ENCODE peak calls at places on chromosomes 13 and 19, in nine cellular contexts. One of them, this sample, is unnamed.

GRCh38 chr13:80011448-80012212 is 329.3 kb downstream of the SPRY2 start:
- DNase-seq in endothelial cell: no peak
- DNase-seq in BJ: no peak
- DNase-seq in activated CD8-positive, alpha-beta T cell treated with anti-CD3 and anti-CD28 coated beads for 36 hours: no peak
- DNase-seq in cardiac muscle cell: no peak
- DNase-seq in fibroblast of mammary gland: no peak
- DNase-seq in right lobe of liver: no peak
- DNase-seq in lower lobe of right lung: no peak
- DNase-seq in nephron progenitor cell: no peak
- DNase-seq in this sample: no peak

GRCh38 chr13:76035711-76036110 is 399.6 kb downstream of the LMO7 start:
- DNase-seq in BJ: no peak
- DNase-seq in endothelial cell: no peak
- DNase-seq in fibroblast of mammary gland: peak
- DNase-seq in nephron progenitor cell: no peak
- DNase-seq in cardiac muscle cell: no peak
- DNase-seq in right lobe of liver: no peak
- DNase-seq in activated CD8-positive, alpha-beta T cell treated with anti-CD3 and anti-CD28 coated beads for 36 hours: no peak
- DNase-seq in lower lobe of right lung: no peak
- DNase-seq in this sample: no peak

GRCh38 chr19:6761053-6761676 is 6.1 kb downstream of the SH2D3A start:
- DNase-seq in right lobe of liver: no peak
- DNase-seq in activated CD8-positive, alpha-beta T cell treated with anti-CD3 and anti-CD28 coated beads for 36 hours: peak
- DNase-seq in cardiac muscle cell: no peak
- DNase-seq in fibroblast of mammary gland: no peak
- DNase-seq in nephron progenitor cell: no peak
- DNase-seq in endothelial cell: no peak
- DNase-seq in BJ: no peak
- DNase-seq in lower lobe of right lung: no peak
- DNase-seq in this sample: no peak

GRCh38 chr13:112032186-112032835 is 34.6 kb upstream of the SOX1 start:
- DNase-seq in BJ: no peak
- DNase-seq in activated CD8-positive, alpha-beta T cell treated with anti-CD3 and anti-CD28 coated beads for 36 hours: no peak
- DNase-seq in fibroblast of mammary gland: peak
- DNase-seq in nephron progenitor cell: no peak
- DNase-seq in cardiac muscle cell: no peak
- DNase-seq in lower lobe of right lung: no peak
- DNase-seq in endothelial cell: no peak
- DNase-seq in right lobe of liver: no peak
- DNase-seq in this sample: no peak

GRCh38 chr13:52852444-52852843 is 4.0 kb upstream of the PCDH8 start:
- DNase-seq in endothelial cell: no peak
- DNase-seq in lower lobe of right lung: no peak
- DNase-seq in fibroblast of mammary gland: no peak
- DNase-seq in activated CD8-positive, alpha-beta T cell treated with anti-CD3 and anti-CD28 coated beads for 36 hours: no peak
- DNase-seq in BJ: no peak
- DNase-seq in cardiac muscle cell: no peak
- DNase-seq in right lobe of liver: no peak
- DNase-seq in nephron progenitor cell: no peak
- DNase-seq in this sample: no peak

GRCh38 chr19:35712910-35713845 is 4.6 kb upstream of the KMT2B start:
- DNase-seq in lower lobe of right lung: no peak
- DNase-seq in nephron progenitor cell: no peak
- DNase-seq in cardiac muscle cell: no peak
- DNase-seq in activated CD8-positive, alpha-beta T cell treated with anti-CD3 and anti-CD28 coated beads for 36 hours: peak
- DNase-seq in BJ: no peak
- DNase-seq in fibroblast of mammary gland: peak
- DNase-seq in right lobe of liver: no peak
- DNase-seq in endothelial cell: no peak
- DNase-seq in this sample: peak

GRCh38 chr13:103866041-103866440 is 799.8 kb upstream of the SLC10A2 start:
- DNase-seq in activated CD8-positive, alpha-beta T cell treated with anti-CD3 and anti-CD28 coated beads for 36 hours: no peak
- DNase-seq in BJ: no peak
- DNase-seq in nephron progenitor cell: no peak
- DNase-seq in endothelial cell: no peak
- DNase-seq in lower lobe of right lung: no peak
- DNase-seq in right lobe of liver: no peak
- DNase-seq in fibroblast of mammary gland: no peak
- DNase-seq in cardiac muscle cell: no peak
- DNase-seq in this sample: no peak

GRCh38 chr19:58123354-58123753 is 25.3 kb upstream of the ZSCAN18 start:
- DNase-seq in cardiac muscle cell: no peak
- DNase-seq in fibroblast of mammary gland: no peak
- DNase-seq in nephron progenitor cell: no peak
- DNase-seq in BJ: no peak
- DNase-seq in right lobe of liver: no peak
- DNase-seq in activated CD8-positive, alpha-beta T cell treated with anti-CD3 and anti-CD28 coated beads for 36 hours: no peak
- DNase-seq in lower lobe of right lung: no peak
- DNase-seq in endothelial cell: no peak
- DNase-seq in this sample: no peak

GRCh38 chr19:50817941-50818858 is 5.4 kb downstream of the KLK1 start:
- DNase-seq in fibroblast of mammary gland: peak
- DNase-seq in right lobe of liver: no peak
- DNase-seq in nephron progenitor cell: peak
- DNase-seq in lower lobe of right lung: peak
- DNase-seq in BJ: no peak
- DNase-seq in activated CD8-positive, alpha-beta T cell treated with anti-CD3 and anti-CD28 coated beads for 36 hours: peak
- DNase-seq in endothelial cell: peak
- DNase-seq in cardiac muscle cell: peak
- DNase-seq in this sample: peak

GRCh38 chr13:107866666-107867623 is 348.4 kb downstream of the LIG4 start:
- DNase-seq in cardiac muscle cell: peak
- DNase-seq in right lobe of liver: no peak
- DNase-seq in endothelial cell: peak
- DNase-seq in BJ: no peak
- DNase-seq in nephron progenitor cell: peak
- DNase-seq in fibroblast of mammary gland: peak
- DNase-seq in activated CD8-positive, alpha-beta T cell treated with anti-CD3 and anti-CD28 coated beads for 36 hours: peak
- DNase-seq in lower lobe of right lung: no peak
- DNase-seq in this sample: no peak

GRCh38 chr13:110711778-110712070 is 1.8 kb upstream of the ING1 start:
- DNase-seq in activated CD8-positive, alpha-beta T cell treated with anti-CD3 and anti-CD28 coated beads for 36 hours: no peak
- DNase-seq in cardiac muscle cell: no peak
- DNase-seq in BJ: no peak
- DNase-seq in lower lobe of right lung: no peak
- DNase-seq in fibroblast of mammary gland: no peak
- DNase-seq in nephron progenitor cell: no peak
- DNase-seq in endothelial cell: no peak
- DNase-seq in right lobe of liver: no peak
- DNase-seq in this sample: no peak

GRCh38 chr13:28707629-28708427 is 10.9 kb downstream of the SLC46A3 start:
- DNase-seq in activated CD8-positive, alpha-beta T cell treated with anti-CD3 and anti-CD28 coated beads for 36 hours: peak
- DNase-seq in nephron progenitor cell: no peak
- DNase-seq in BJ: peak
- DNase-seq in lower lobe of right lung: no peak
- DNase-seq in fibroblast of mammary gland: peak
- DNase-seq in cardiac muscle cell: no peak
- DNase-seq in right lobe of liver: no peak
- DNase-seq in endothelial cell: no peak
- DNase-seq in this sample: no peak

GRCh38 chr19:33177417-33177976 is 16.6 kb upstream of the LRP3 start:
- DNase-seq in fibroblast of mammary gland: no peak
- DNase-seq in BJ: no peak
- DNase-seq in right lobe of liver: no peak
- DNase-seq in lower lobe of right lung: no peak
- DNase-seq in cardiac muscle cell: peak
- DNase-seq in nephron progenitor cell: no peak
- DNase-seq in activated CD8-positive, alpha-beta T cell treated with anti-CD3 and anti-CD28 coated beads for 36 hours: peak
- DNase-seq in endothelial cell: peak
- DNase-seq in this sample: no peak

GRCh38 chr13:29577135-29578051 is 18.1 kb downstream of the SLC7A1 start:
- DNase-seq in lower lobe of right lung: no peak
- DNase-seq in activated CD8-positive, alpha-beta T cell treated with anti-CD3 and anti-CD28 coated beads for 36 hours: no peak
- DNase-seq in endothelial cell: no peak
- DNase-seq in BJ: no peak
- DNase-seq in right lobe of liver: no peak
- DNase-seq in nephron progenitor cell: no peak
- DNase-seq in cardiac muscle cell: no peak
- DNase-seq in fibroblast of mammary gland: peak
- DNase-seq in this sample: no peak

GRCh38 chr13:99656092-99656745 is 154.9 kb downstream of the TM9SF2 start:
- DNase-seq in BJ: no peak
- DNase-seq in lower lobe of right lung: peak
- DNase-seq in endothelial cell: peak
- DNase-seq in fibroblast of mammary gland: peak
- DNase-seq in activated CD8-positive, alpha-beta T cell treated with anti-CD3 and anti-CD28 coated beads for 36 hours: peak
- DNase-seq in nephron progenitor cell: peak
- DNase-seq in right lobe of liver: peak
- DNase-seq in cardiac muscle cell: peak
- DNase-seq in this sample: peak
- TF ChIP-seq CTCF in BJ: peak
- TF ChIP-seq CTCF in lower lobe of right lung: peak
- TF ChIP-seq CTCF in endothelial cell: peak
- TF ChIP-seq CTCF in fibroblast of mammary gland: peak
- TF ChIP-seq CTCF in activated CD8-positive, alpha-beta T cell treated with anti-CD3 and anti-CD28 coated beads for 36 hours: peak
- TF ChIP-seq CTCF in nephron progenitor cell: peak
- TF ChIP-seq CTCF in right lobe of liver: peak
- TF ChIP-seq CTCF in cardiac muscle cell: peak
- TF ChIP-seq CTCF in this sample: no peak

DNA sequence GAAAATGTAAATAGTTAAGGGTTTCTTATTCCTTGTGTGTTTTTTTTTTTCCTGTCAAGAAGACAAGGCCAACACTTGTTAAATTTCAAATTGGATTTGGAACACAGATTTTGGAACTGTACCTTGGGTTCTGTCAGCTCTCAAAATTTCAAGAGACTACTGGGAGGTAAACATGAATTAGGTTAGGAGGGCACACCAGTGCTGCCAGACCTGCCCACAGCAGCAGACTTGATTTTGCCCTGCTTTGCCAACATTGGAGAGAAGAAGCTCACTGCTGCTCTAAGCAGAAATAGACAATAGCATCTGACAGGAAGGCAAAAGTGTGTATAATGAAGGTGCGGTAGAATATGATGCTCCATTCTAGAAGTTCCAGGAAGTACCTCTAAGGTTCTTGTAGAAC is 121.7 kb downstream of the NHLRC3 start:
- DNase-seq in fibroblast of mammary gland: no peak
- DNase-seq in activated CD8-positive, alpha-beta T cell treated with anti-CD3 and anti-CD28 coated beads for 36 hours: no peak
- DNase-seq in nephron progenitor cell: no peak
- DNase-seq in lower lobe of right lung: no peak
- DNase-seq in cardiac muscle cell: no peak
- DNase-seq in right lobe of liver: no peak
- DNase-seq in endothelial cell: no peak
- DNase-seq in BJ: no peak
- DNase-seq in this sample: no peak
- TF ChIP-seq CTCF in fibroblast of mammary gland: no peak
- TF ChIP-seq CTCF in activated CD8-positive, alpha-beta T cell treated with anti-CD3 and anti-CD28 coated beads for 36 hours: no peak
- TF ChIP-seq CTCF in nephron progenitor cell: no peak
- TF ChIP-seq CTCF in lower lobe of right lung: no peak
- TF ChIP-seq CTCF in cardiac muscle cell: no peak
- TF ChIP-seq CTCF in right lobe of liver: no peak
- TF ChIP-seq CTCF in endothelial cell: no peak
- TF ChIP-seq CTCF in BJ: no peak
- TF ChIP-seq CTCF in this sample: no peak

DNA sequence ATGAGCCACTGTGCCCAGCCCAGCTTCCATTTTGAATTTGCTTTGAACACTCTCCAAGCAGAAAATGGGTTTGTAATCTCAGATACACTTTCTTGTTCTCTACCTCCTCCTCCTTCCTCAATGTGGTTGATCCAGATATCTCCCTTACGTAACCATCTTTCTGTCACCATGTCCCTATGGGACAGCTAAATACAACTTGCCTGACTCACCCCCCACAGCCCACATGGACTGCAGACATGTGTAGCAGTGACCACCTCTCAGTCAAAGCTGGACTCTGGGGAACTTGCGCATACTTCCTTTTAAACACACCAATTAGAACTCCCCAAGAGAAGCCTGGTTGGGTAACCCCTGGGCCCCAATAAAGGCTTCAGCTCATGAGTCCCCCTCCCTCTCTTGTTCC is 10.8 kb upstream of the ZNF799 start:
- DNase-seq in cardiac muscle cell: no peak
- DNase-seq in BJ: no peak
- DNase-seq in nephron progenitor cell: no peak
- DNase-seq in activated CD8-positive, alpha-beta T cell treated with anti-CD3 and anti-CD28 coated beads for 36 hours: no peak
- DNase-seq in endothelial cell: no peak
- DNase-seq in right lobe of liver: no peak
- DNase-seq in lower lobe of right lung: no peak
- DNase-seq in fibroblast of mammary gland: peak
- DNase-seq in this sample: no peak
- TF ChIP-seq CTCF in cardiac muscle cell: no peak
- TF ChIP-seq CTCF in BJ: no peak
- TF ChIP-seq CTCF in nephron progenitor cell: no peak
- TF ChIP-seq CTCF in activated CD8-positive, alpha-beta T cell treated with anti-CD3 and anti-CD28 coated beads for 36 hours: no peak
- TF ChIP-seq CTCF in endothelial cell: no peak
- TF ChIP-seq CTCF in right lobe of liver: no peak
- TF ChIP-seq CTCF in lower lobe of right lung: no peak
- TF ChIP-seq CTCF in fibroblast of mammary gland: no peak
- TF ChIP-seq CTCF in this sample: no peak

GRCh38 chr19:8926341-8926740 is 83.9 kb downstream of the MUC16 start:
- DNase-seq in cardiac muscle cell: no peak
- DNase-seq in BJ: no peak
- DNase-seq in lower lobe of right lung: no peak
- DNase-seq in endothelial cell: no peak
- DNase-seq in right lobe of liver: no peak
- DNase-seq in fibroblast of mammary gland: no peak
- DNase-seq in nephron progenitor cell: no peak
- DNase-seq in activated CD8-positive, alpha-beta T cell treated with anti-CD3 and anti-CD28 coated beads for 36 hours: no peak
- DNase-seq in this sample: no peak

GRCh38 chr19:8922591-8922990 is 87.6 kb downstream of the MUC16 start:
- DNase-seq in activated CD8-positive, alpha-beta T cell treated with anti-CD3 and anti-CD28 coated beads for 36 hours: no peak
- DNase-seq in nephron progenitor cell: no peak
- DNase-seq in cardiac muscle cell: no peak
- DNase-seq in fibroblast of mammary gland: no peak
- DNase-seq in BJ: no peak
- DNase-seq in endothelial cell: no peak
- DNase-seq in lower lobe of right lung: no peak
- DNase-seq in right lobe of liver: no peak
- DNase-seq in this sample: no peak

DNA sequence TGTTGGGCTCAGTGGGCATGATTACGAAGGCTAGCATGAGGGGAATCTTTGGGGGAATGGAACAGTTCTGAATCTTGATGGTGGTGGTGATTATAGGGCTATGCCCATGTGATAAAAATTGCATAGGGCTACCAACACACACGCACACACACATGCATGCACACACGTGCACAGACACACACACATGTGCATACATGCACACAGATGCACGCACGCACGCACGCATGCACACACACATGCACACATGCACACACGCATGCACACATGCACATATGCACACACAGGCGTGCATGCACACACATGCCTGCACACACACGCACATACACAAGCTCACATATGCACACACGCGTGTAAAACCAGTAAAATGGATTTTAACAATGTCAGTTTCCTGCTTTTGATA is 85.9 kb downstream of the MUC16 start:
- DNase-seq in lower lobe of right lung: no peak
- DNase-seq in BJ: no peak
- DNase-seq in nephron progenitor cell: no peak
- DNase-seq in cardiac muscle cell: no peak
- DNase-seq in right lobe of liver: no peak
- DNase-seq in endothelial cell: no peak
- DNase-seq in activated CD8-positive, alpha-beta T cell treated with anti-CD3 and anti-CD28 coated beads for 36 hours: no peak
- DNase-seq in fibroblast of mammary gland: no peak
- DNase-seq in this sample: no peak
- TF ChIP-seq CTCF in lower lobe of right lung: no peak
- TF ChIP-seq CTCF in BJ: no peak
- TF ChIP-seq CTCF in nephron progenitor cell: no peak
- TF ChIP-seq CTCF in cardiac muscle cell: no peak
- TF ChIP-seq CTCF in right lobe of liver: no peak
- TF ChIP-seq CTCF in endothelial cell: no peak
- TF ChIP-seq CTCF in activated CD8-positive, alpha-beta T cell treated with anti-CD3 and anti-CD28 coated beads for 36 hours: no peak
- TF ChIP-seq CTCF in fibroblast of mammary gland: no peak
- TF ChIP-seq CTCF in this sample: no peak

This sample was measured in activated B cell treated with CpG ODN at 0.5 μM for 24 hours.